ENCODE peak calls at places on chromosomes 7 and 10, in eight cellular contexts. N is tibial artery; P is pancreas; B is HCT116; J is CD8-positive, alpha-beta T cell; D is GM23338; I is fibroblast of lung; K is heart left ventricle. R is an unnamed sample. For H3K4me1, the result is how much of the 10 kb centered on the place peaks cover.

GRCh38 chr10:62437696-62438095 is 63.5 kb downstream of the ZNF365 start:
- DNase-seq in N (no peak), P (no peak), B (peak), J (peak), D (peak), I (peak), K (no peak), R (no peak)

GRCh38 chr10:63542835-63543575 is 21.8 kb downstream of the REEP3 start:
- DNase-seq in N (no peak), P (no peak), B (peak), J (no peak), D (no peak), I (peak), K (no peak), R (no peak)

GRCh38 chr7:132780822-132781221 is 204.6 kb upstream of the PLXNA4 start:
- DNase-seq in N (no peak), P (no peak), B (no peak), J (no peak), D (no peak), I (no peak), K (no peak), R (no peak)

GRCh38 chr7:156504006-156504405 is 136.6 kb upstream of the RNF32 start:
- DNase-seq in N (no peak), P (no peak), B (no peak), J (no peak), D (no peak), I (no peak), K (no peak), R (no peak)

GRCh38 chr10:132528064-132528800 is 9.4 kb upstream of the INPP5A start:
- DNase-seq in N (no peak), P (no peak), B (no peak), J (no peak), D (no peak), I (no peak), K (no peak), R (no peak)

GRCh38 chr7:836429-836828 is 4.2 kb downstream of the SUN1 start:
- DNase-seq in N (no peak), P (no peak), B (peak), J (no peak), D (peak), I (peak), K (peak), R (no peak)

GRCh38 chr7:82331234-82331633 is 112.3 kb downstream of the CACNA2D1 start:
- DNase-seq in N (no peak), P (no peak), B (no peak), J (no peak), D (no peak), I (no peak), K (no peak), R (no peak)

GRCh38 chr7:154640266-154640865 is 362.6 kb downstream of the PAXIP1 start:
- DNase-seq in N (no peak), P (no peak), B (no peak), J (no peak), D (no peak), I (no peak), K (no peak), R (no peak)

GRCh38 chr7:46352335-46352954 is 431.4 kb upstream of the IGFBP3 start:
- DNase-seq in N (no peak), P (no peak), B (peak), J (peak), D (peak), I (peak), K (no peak), R (no peak)

GRCh38 chr7:70355591-70356323 is 757.5 kb downstream of the AUTS2 start:
- DNase-seq in N (no peak), P (no peak), B (no peak), J (no peak), D (peak), I (no peak), K (no peak), R (no peak)

GRCh38 chr7:130867039-130867438 is 133.0 kb upstream of the KLF14 start:
- DNase-seq in N (no peak), P (no peak), B (no peak), J (no peak), D (no peak), I (no peak), K (no peak), R (no peak)

GRCh38 chr7:102916426-102916825 is 3.6 kb downstream of the LRRC17 start:
- DNase-seq in N (no peak), P (no peak), B (no peak), J (no peak), D (no peak), I (peak), K (no peak), R (no peak)

GRCh38 chr10:557792-558328 is 131.6 kb downstream of the DIP2C start:
- DNase-seq in N (no peak), P (no peak), B (peak), J (no peak), D (peak), I (no peak), K (no peak), R (no peak)

GRCh38 chr7:36034020-36034419 is 119.0 kb upstream of the EEPD1 start:
- DNase-seq in N (no peak), P (no peak), B (no peak), J (no peak), D (no peak), I (peak), K (no peak), R (no peak)

GRCh38 chr10:114541081-114541833 is 116.8 kb downstream of the ABLIM1 start:
- DNase-seq in N (peak), P (peak), B (no peak), J (peak), D (no peak), I (peak), K (peak), R (peak)

GRCh38 chr7:93011351-93012294 is 106.2 kb downstream of the SAMD9 start:
- DNase-seq in N (no peak), P (no peak), B (no peak), J (no peak), D (no peak), I (peak), K (no peak), R (no peak)
- H3K4me3 ChIP-seq in N (no peak), P (no peak), B (no peak), J (no peak), D (no peak), I (no peak), K (no peak), R (no peak)

GRCh38 chr7:44977304-44977858 is 1.4 kb downstream of the MYO1G start:
- DNase-seq in N (no peak), P (no peak), B (no peak), J (peak), D (no peak), I (no peak), K (no peak), R (no peak)

GRCh38 chr7:44977956-44978355 is 859 bp downstream of the MYO1G start:
- DNase-seq in N (no peak), P (no peak), B (no peak), J (no peak), D (no peak), I (no peak), K (peak), R (no peak)

GRCh38 chr7:44979481-44980392 is 922 bp upstream of the MYO1G start:
- DNase-seq in N (no peak), P (no peak), B (no peak), J (no peak), D (peak), I (peak), K (no peak), R (no peak)

GRCh38 chr7:44980393-44981034 is 1.7 kb upstream of the MYO1G start:
- DNase-seq in N (peak), P (no peak), B (no peak), J (peak), D (no peak), I (peak), K (peak), R (no peak)

GRCh38 chr7:44978511-44979366 is at the start of gene MYO1G:
- DNase-seq in N (no peak), P (no peak), B (no peak), J (peak), D (no peak), I (no peak), K (peak), R (no peak)
- H3K4me1 ChIP-seq in N (under half), P (under half), B (under half), J (half or more), D (under half), I (under half), K (under half), R (under half)

GRCh38 chr10:66366163-66366562 is 559.7 kb upstream of the LRRTM3 start:
- DNase-seq in N (no peak), P (no peak), B (no peak), J (no peak), D (no peak), I (no peak), K (no peak), R (no peak)

GRCh38 chr10:66365686-66366085 is 560.1 kb upstream of the LRRTM3 start:
- DNase-seq in N (no peak), P (no peak), B (no peak), J (no peak), D (no peak), I (peak), K (no peak), R (no peak)

GRCh38 chr10:66362522-66362921 is 563.3 kb upstream of the LRRTM3 start:
- DNase-seq in N (no peak), P (no peak), B (no peak), J (no peak), D (no peak), I (no peak), K (no peak), R (no peak)
- TF ChIP-seq CTCF in N (no peak), P (no peak), B (no peak), J (no peak), D (no peak), I (no peak), K (no peak), R (no peak)

GRCh38 chr7:88217675-88218427 is 2.0 kb downstream of the SRI start:
- DNase-seq in N (no peak), P (no peak), B (no peak), J (no peak), D (peak), I (peak), K (no peak), R (no peak)
- H3K4me3 ChIP-seq in N (no peak), P (no peak), B (no peak), J (peak), D (peak), I (no peak), K (peak), R (no peak)

GRCh38 chr7:84247591-84247990 is 53.0 kb upstream of the SEMA3A start:
- DNase-seq in N (no peak), P (no peak), B (no peak), J (no peak), D (no peak), I (peak), K (no peak), R (no peak)

GRCh38 chr7:84248843-84249242 is 54.3 kb upstream of the SEMA3A start:
- DNase-seq in N (no peak), P (no peak), B (no peak), J (no peak), D (no peak), I (no peak), K (no peak), R (no peak)

GRCh38 chr7:84249651-84250050 is 55.1 kb upstream of the SEMA3A start:
- DNase-seq in N (no peak), P (no peak), B (no peak), J (no peak), D (no peak), I (no peak), K (no peak), R (no peak)

GRCh38 chr7:84248267-84248666 is 53.7 kb upstream of the SEMA3A start:
- DNase-seq in N (no peak), P (no peak), B (no peak), J (no peak), D (no peak), I (peak), K (no peak), R (no peak)

DNA sequence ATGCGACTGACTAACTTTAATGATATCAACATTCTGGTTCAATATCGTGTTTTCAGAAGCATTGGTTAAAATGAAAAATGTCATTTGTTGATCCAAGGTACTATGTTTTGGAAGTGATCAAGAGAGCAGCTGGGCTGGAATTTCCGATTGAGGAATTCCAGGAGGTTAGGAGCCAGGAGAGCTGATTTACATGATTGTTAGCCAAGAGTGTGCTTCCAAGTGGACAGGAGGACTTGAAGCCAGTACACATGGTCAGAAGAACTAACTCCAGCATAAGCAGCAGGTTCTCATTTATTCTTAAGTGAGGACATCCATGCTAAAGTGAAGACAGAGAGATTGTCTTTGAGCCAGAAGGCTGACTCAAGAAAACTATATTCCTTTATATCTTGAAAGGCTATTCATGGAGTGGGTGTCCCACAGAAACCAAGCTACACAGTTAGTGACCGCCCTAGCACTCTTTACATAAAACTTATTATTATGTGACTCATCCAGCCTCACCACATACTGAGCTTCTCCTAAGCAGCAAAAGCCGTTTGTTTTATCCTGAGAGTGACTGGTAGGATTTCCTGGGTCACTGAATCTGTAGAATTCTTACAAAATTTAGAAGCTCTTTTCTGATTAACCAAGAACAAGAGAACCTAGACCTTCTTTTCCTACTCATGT is 56.7 kb upstream of the SEMA3A start:
- DNase-seq in N (no peak), P (no peak), B (no peak), J (no peak), D (peak), I (peak), K (no peak), R (no peak)
- H3K4me1 ChIP-seq in N (under half), P (under half), B (under half), J (under half), D (under half), I (under half), K (under half), R (under half)

GRCh38 chr10:27242473-27242950 is 1.9 kb upstream of the ACBD5 start:
- DNase-seq in N (no peak), P (no peak), B (no peak), J (no peak), D (no peak), I (no peak), K (no peak), R (no peak)

GRCh38 chr10:27240891-27241639 is 468 bp upstream of the ACBD5 start:
- DNase-seq in N (no peak), P (peak), B (no peak), J (peak), D (peak), I (no peak), K (no peak), R (no peak)

GRCh38 chr10:27240212-27240890 is at the start of gene ACBD5:
- DNase-seq in N (peak), P (peak), B (no peak), J (peak), D (peak), I (peak), K (peak), R (peak)

GRCh38 chr10:27242951-27243551 is 2.5 kb upstream of the ACBD5 start:
- DNase-seq in N (peak), P (peak), B (peak), J (peak), D (peak), I (peak), K (peak), R (no peak)

DNA sequence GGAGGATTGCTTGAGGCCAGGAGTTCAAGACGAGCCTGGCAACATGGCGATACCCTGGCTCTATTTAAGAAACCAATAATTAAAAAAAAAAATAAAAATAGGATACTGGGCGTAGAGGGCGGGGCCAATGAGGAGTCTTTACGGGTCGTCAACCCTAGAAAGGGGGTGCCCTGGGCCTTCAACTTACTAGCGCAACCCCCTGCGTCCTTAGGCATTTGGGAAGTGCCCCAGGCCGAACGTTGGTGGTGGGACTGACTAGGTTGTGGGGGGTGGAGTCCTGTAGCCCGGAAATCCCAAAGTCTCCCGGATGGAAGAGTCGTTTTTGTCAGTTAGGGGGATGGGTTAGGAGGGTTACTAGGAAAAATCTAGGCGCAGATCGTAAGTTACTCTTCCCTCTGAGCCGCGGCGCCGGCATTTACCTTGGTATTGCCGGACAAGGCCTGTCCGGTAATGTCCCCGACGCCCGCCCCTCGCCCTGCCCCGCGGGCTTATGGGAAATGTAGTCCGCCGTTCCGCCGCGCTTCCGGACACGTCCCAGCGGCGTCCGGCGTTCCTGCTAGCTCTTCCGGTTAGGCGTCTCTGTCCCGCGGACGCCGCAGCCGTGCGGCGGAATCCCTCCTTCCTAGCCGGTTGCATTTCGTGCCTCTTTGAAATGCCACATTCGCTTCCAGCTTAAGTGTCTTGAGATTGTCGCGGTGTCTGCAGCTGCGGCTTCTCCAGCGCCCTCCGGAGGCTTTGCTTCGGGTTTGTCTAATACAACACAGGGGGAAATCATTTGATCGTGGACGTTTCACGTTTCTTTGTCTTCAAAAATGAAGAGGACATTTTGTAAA is 1.3 kb upstream of the ACBD5 start:
- DNase-seq in N (peak), P (peak), B (peak), J (peak), D (peak), I (peak), K (peak), R (peak)
- TF ChIP-seq CTCF in N (peak), P (no peak), B (peak), J (no peak), D (peak), I (peak), K (peak), R (peak)

GRCh38 chr7:2529161-2530075 is 9.8 kb downstream of the LFNG start:
- DNase-seq in N (peak), P (peak), B (no peak), J (peak), D (peak), I (peak), K (peak), R (no peak)
- H3K4me3 ChIP-seq in N (no peak), P (no peak), B (no peak), J (peak), D (no peak), I (no peak), K (no peak), R (no peak)

R was measured in right atrium auricular region.